ENCODE peak calls at places on chromosomes 3 and 15, in nine cellular contexts. P is GM19239; M is COR-L47; K is cardiac fibroblast; X is GM10248; W is activated CD4-positive, alpha-beta T cell treated with anti-CD3 and anti-CD28 coated beads, Interleukin-2, amount 50 U/mL, for 1 hour; Q is NCI-H1417; Z is fibroblast of pulmonary artery; H is psoas muscle. J is an unnamed sample.

GRCh38 chr15:32802296-32802936 is 84.6 kb downstream of the GREM1 start:
- DNase-seq in X (no peak), M (no peak), Z (peak), P (no peak), W (no peak), Q (no peak), H (no peak), K (peak), J (peak)

GRCh38 chr3:52022323-52023100 is 26.8 kb upstream of the RPL29 start:
- DNase-seq in K (no peak), W (no peak), H (peak), Q (no peak), X (no peak), P (no peak), M (peak), Z (no peak), J (no peak)

GRCh38 chr15:52093539-52094502 is 18.8 kb downstream of the BCL2L10 start:
- DNase-seq in W (no peak), X (no peak), K (peak), H (peak), Z (peak), Q (no peak), M (no peak), P (no peak), J (peak)

GRCh38 chr15:52329980-52330379 is 34.4 kb upstream of the MYO5C start:
- DNase-seq in M (no peak), Z (no peak), H (no peak), W (no peak), X (no peak), K (peak), P (no peak), Q (no peak), J (no peak)

GRCh38 chr3:89315750-89316149 is 208.3 kb downstream of the EPHA3 start:
- DNase-seq in K (peak), Z (no peak), W (no peak), H (no peak), Q (no peak), P (no peak), X (no peak), M (no peak), J (no peak)

GRCh38 chr15:25250906-25251622 is 187.8 kb downstream of the UBE3A start:
- DNase-seq in W (no peak), K (no peak), P (no peak), Z (no peak), H (peak), X (peak), Q (no peak), M (no peak), J (no peak)

GRCh38 chr3:65030847-65031463 is 343.2 kb upstream of the ADAMTS9 start:
- DNase-seq in Z (peak), W (no peak), Q (no peak), H (no peak), M (no peak), X (no peak), K (peak), P (no peak), J (peak)

GRCh38 chr3:152835311-152836102 is 576 bp downstream of the P2RY1 start:
- DNase-seq in W (no peak), K (peak), P (peak), M (peak), Z (peak), Q (peak), H (peak), X (peak), J (no peak)

GRCh38 chr3:138960417-138960852 is 13.4 kb downstream of the FOXL2NB start:
- DNase-seq in Q (no peak), K (no peak), P (no peak), Z (no peak), W (no peak), M (no peak), H (no peak), X (no peak), J (no peak)

J was measured in GM04504.